ENCODE peak calls at places on chromosomes 13 and 19, in ten cellular contexts. S is thyroid gland, A is ovary, C is ascending aorta, Y is colonic mucosa, I is left ventricle myocardium inferior, K is heart left ventricle, D is kidney, M is Peyer's patch, Z is PC-3. G is an unnamed sample.

GRCh38 chr19:43465468-43466120 is at the start of gene LYPD3:
- DNase-seq in S (no peak), A (peak; percentile 36), C (no peak), Y (peak; percentile 53), I (no peak), K (no peak), D (peak; percentile 85), M (peak; percentile 62), Z (peak; percentile 93), G (no peak)

GRCh38 chr13:28471408-28471807 is 23.5 kb downstream of the FLT1 start:
- DNase-seq in S (no peak), A (no peak), C (no peak), Y (no peak), I (no peak), K (no peak), D (no peak), M (no peak), Z (no peak), G (no peak)

GRCh38 chr13:30019648-30020626 is 169.5 kb upstream of the UBL3 start:
- DNase-seq in S (no peak), A (no peak), C (no peak), Y (no peak), I (no peak), K (no peak), D (no peak), M (no peak), Z (no peak), G (no peak)

GRCh38 chr13:75505966-75506365 is 24.0 kb upstream of the TBC1D4 start:
- DNase-seq in S (no peak), A (no peak), C (no peak), Y (no peak), I (no peak), K (no peak), D (no peak), M (no peak), Z (no peak), G (no peak)

GRCh38 chr19:5687360-5688198 is 2.5 kb upstream of the RPL36 start:
- DNase-seq in S (no peak), A (peak; percentile 45), C (no peak), Y (no peak), I (no peak), K (peak; percentile 39), D (no peak), M (no peak), Z (no peak), G (peak; percentile 66)

GRCh38 chr19:1041835-1042685 is 2.2 kb downstream of the ABCA7 start:
- DNase-seq in S (no peak), A (no peak), C (no peak), Y (peak; percentile 82), I (no peak), K (no peak), D (no peak), M (peak; percentile 90), Z (peak; percentile 70), G (no peak)

GRCh38 chr13:32594339-32594738 is 8.1 kb downstream of the PDS5B start:
- DNase-seq in S (no peak), A (no peak), C (no peak), Y (no peak), I (no peak), K (no peak), D (no peak), M (no peak), Z (peak; percentile 52), G (no peak)

GRCh38 chr19:33208371-33208770 is 14.2 kb downstream of the LRP3 start:
- DNase-seq in S (no peak), A (no peak), C (no peak), Y (no peak), I (no peak), K (peak; percentile 46), D (peak; percentile 41), M (no peak), Z (no peak), G (no peak)

GRCh38 chr13:97279079-97279411 is 56.9 kb downstream of the MBNL2 start:
- DNase-seq in S (no peak), A (no peak), C (no peak), Y (no peak), I (no peak), K (no peak), D (no peak), M (no peak), Z (no peak), G (no peak)
- H3K4me1 ChIP-seq in S (peaks cover 25% of the 10 kb centered on the region), A (peaks cover 22% of the 10 kb centered on the region), C (peaks cover 19% of the 10 kb centered on the region), Y (peaks cover 18% of the 10 kb centered on the region), I (peaks cover 98% of the 10 kb centered on the region), K (peaks cover 75% of the 10 kb centered on the region), D (peaks cover 44% of the 10 kb centered on the region), M (no peaks in the 10 kb centered on the region), Z (peaks cover 50% of the 10 kb centered on the region), G (peaks cover 100% of the 10 kb centered on the region)

GRCh38 chr19:14198384-14199376 is 7.3 kb downstream of the ADGRL1 start:
- DNase-seq in S (no peak), A (no peak), C (no peak), Y (no peak), I (no peak), K (no peak), D (peak; percentile 52), M (no peak), Z (no peak), G (no peak)

GRCh38 chr19:14203258-14203657 is 2.7 kb downstream of the ADGRL1 start:
- DNase-seq in S (no peak), A (no peak), C (no peak), Y (no peak), I (no peak), K (no peak), D (no peak), M (no peak), Z (no peak), G (no peak)

DNA sequence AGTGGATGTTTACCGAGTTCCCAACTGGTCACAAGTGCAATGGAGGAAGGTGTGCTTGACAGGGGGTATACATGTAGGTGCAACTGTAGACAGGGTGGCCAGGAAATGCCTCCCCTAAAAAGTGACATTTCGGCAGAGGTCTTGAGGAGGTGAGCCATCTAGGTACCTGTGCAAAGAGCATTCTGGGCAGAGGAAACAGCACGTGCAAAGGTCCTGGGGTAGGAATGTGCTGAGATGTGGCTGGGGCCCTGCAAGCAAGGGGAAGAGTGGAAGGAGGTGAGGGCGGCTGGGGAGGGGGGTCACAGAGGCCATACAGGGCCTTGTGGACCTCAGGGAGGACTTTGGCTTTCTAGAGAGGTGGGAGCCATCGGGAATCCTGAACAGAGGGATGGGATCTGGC is 8.1 kb downstream of the ADGRL1 start:
- DNase-seq in S (no peak), A (no peak), C (no peak), Y (no peak), I (no peak), K (no peak), D (peak; percentile 26), M (no peak), Z (no peak), G (no peak)
- H3K4me1 ChIP-seq in S (peaks cover 7% of the 10 kb centered on the region), A (peaks cover 1% of the 10 kb centered on the region), C (no peaks in the 10 kb centered on the region), Y (no peaks in the 10 kb centered on the region), I (no peaks in the 10 kb centered on the region), K (no peaks in the 10 kb centered on the region), D (no peaks in the 10 kb centered on the region), M (no peaks in the 10 kb centered on the region), Z (no peaks in the 10 kb centered on the region), G (peaks cover 41% of the 10 kb centered on the region)

GRCh38 chr19:56113071-56113632 is 7.9 kb downstream of the ZNF787 start:
- DNase-seq in S (no peak), A (no peak), C (no peak), Y (no peak), I (no peak), K (no peak), D (no peak), M (no peak), Z (no peak), G (no peak)
- H3K4me1 ChIP-seq in S (peaks cover 73% of the 10 kb centered on the region), A (peaks cover 37% of the 10 kb centered on the region), C (peaks cover 12% of the 10 kb centered on the region), Y (peaks cover 44% of the 10 kb centered on the region), I (peaks cover 98% of the 10 kb centered on the region), K (peaks cover 83% of the 10 kb centered on the region), D (peaks cover 30% of the 10 kb centered on the region), M (peaks cover 50% of the 10 kb centered on the region), Z (no peaks in the 10 kb centered on the region), G (peaks cover 80% of the 10 kb centered on the region)

GRCh38 chr13:112657850-112658445 is 31.9 kb upstream of the ATP11A start:
- DNase-seq in S (no peak), A (no peak), C (no peak), Y (no peak), I (no peak), K (no peak), D (peak; percentile 92), M (no peak), Z (peak; percentile 63), G (no peak)
- H3K4me1 ChIP-seq in S (peaks cover 2% of the 10 kb centered on the region), A (no peaks in the 10 kb centered on the region), C (no peaks in the 10 kb centered on the region), Y (no peaks in the 10 kb centered on the region), I (no peaks in the 10 kb centered on the region), K (no peaks in the 10 kb centered on the region), D (peaks cover 13% of the 10 kb centered on the region), M (no peaks in the 10 kb centered on the region), Z (peaks cover 8% of the 10 kb centered on the region), G (peaks cover 13% of the 10 kb centered on the region)

DNA sequence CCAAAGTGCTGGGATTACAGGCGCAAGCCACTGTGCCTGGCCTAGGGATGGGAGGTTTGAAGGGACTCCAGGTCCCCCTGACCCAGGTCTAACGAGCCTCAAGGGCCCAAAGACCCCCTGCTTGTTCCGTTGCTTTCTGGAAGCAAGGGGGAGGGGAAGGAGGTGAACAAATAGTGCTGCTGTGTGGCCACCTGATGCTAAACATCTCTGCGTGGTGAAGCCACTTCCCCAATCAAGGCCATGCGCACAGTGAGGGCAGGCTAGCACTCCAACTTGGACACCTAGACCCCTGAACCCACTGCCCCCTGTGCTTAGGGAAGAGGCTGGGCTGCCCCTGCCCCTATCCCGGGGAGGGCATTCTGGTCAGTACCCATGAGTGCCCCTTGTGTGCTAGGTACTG is 24.0 kb downstream of the CARM1 start:
- DNase-seq in S (no peak), A (no peak), C (no peak), Y (no peak), I (no peak), K (no peak), D (no peak), M (no peak), Z (no peak), G (no peak)
- H3K4me1 ChIP-seq in S (peaks cover 15% of the 10 kb centered on the region), A (peaks cover 24% of the 10 kb centered on the region), C (no peaks in the 10 kb centered on the region), Y (peaks cover 39% of the 10 kb centered on the region), I (peaks cover 83% of the 10 kb centered on the region), K (peaks cover 32% of the 10 kb centered on the region), D (peaks cover 3% of the 10 kb centered on the region), M (no peaks in the 10 kb centered on the region), Z (peaks cover 36% of the 10 kb centered on the region), G (peaks cover 69% of the 10 kb centered on the region)

DNA sequence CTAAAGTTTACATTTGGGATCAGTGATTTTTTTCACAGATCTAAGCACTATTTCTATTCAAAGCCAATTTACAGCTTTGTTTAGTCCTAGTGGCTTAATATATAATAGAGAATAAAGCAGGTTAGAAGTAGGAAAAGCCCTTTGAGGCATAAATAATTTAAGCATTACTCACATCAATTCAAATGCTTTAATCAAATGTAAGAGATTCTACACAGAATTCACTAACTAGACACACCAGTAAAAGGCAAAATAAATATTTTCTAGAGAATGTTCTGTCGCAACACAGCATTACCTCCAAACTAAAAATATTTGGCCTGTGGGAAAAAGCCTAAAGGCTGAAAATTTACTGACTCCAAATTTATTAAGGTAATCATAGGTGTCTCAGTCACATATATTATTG is 31.3 kb downstream of the KCTD12 start:
- DNase-seq in S (no peak), A (no peak), C (no peak), Y (no peak), I (no peak), K (no peak), D (no peak), M (no peak), Z (peak; percentile 62), G (no peak)
- H3K4me1 ChIP-seq in S (no peaks in the 10 kb centered on the region), A (peaks cover 4% of the 10 kb centered on the region), C (peaks cover 6% of the 10 kb centered on the region), Y (no peaks in the 10 kb centered on the region), I (peaks cover 8% of the 10 kb centered on the region), K (peaks cover 6% of the 10 kb centered on the region), D (peaks cover 4% of the 10 kb centered on the region), M (no peaks in the 10 kb centered on the region), Z (peaks cover 38% of the 10 kb centered on the region), G (no peaks in the 10 kb centered on the region)

G was measured in sigmoid colon.